ENCODE peak calls at places on chromosomes 12 and 14, in four cellular contexts. I, R, Z and B are unnamed samples.

GRCh38 chr12:27260746-27261145 is 16.7 kb downstream of the STK38L start:
- DNase-seq in I (peak), R (no peak), Z (no peak), B (no peak)

GRCh38 chr12:43789941-43790340 is 16.2 kb downstream of the TWF1 start:
- DNase-seq in I (peak), R (no peak), Z (peak), B (no peak)

GRCh38 chr12:24584032-24584675 is 364.7 kb downstream of the BCAT1 start:
- DNase-seq in I (no peak), R (no peak), Z (no peak), B (no peak)

GRCh38 chr12:104638760-104639319 is 182.1 kb downstream of the CHST11 start:
- DNase-seq in I (no peak), R (no peak), Z (no peak), B (no peak)

GRCh38 chr14:99231850-99232401 is 40.1 kb downstream of the BCL11B start:
- DNase-seq in I (no peak), R (no peak), Z (no peak), B (no peak)

GRCh38 chr12:99259040-99259934 is 388.3 kb upstream of the GARIN6 start:
- DNase-seq in I (no peak), R (no peak), Z (no peak), B (no peak)

GRCh38 chr12:9851050-9851449 is 18.1 kb downstream of the CLEC2B start:
- DNase-seq in I (no peak), R (no peak), Z (no peak), B (no peak)

GRCh38 chr14:89503458-89503996 is 86.5 kb upstream of the FOXN3 start:
- DNase-seq in I (no peak), R (no peak), Z (no peak), B (no peak)

GRCh38 chr14:56137842-56138241 is 19.6 kb downstream of the PELI2 start:
- DNase-seq in I (no peak), R (no peak), Z (no peak), B (no peak)

GRCh38 chr14:22315336-22315735 is 273.7 kb downstream of the DAD1 start:
- DNase-seq in I (no peak), R (no peak), Z (no peak), B (no peak)

GRCh38 chr14:91306547-91306946 is 62.0 kb upstream of the GPR68 start:
- DNase-seq in I (no peak), R (no peak), Z (no peak), B (no peak)

GRCh38 chr14:38158468-38158867 is 49.2 kb upstream of the SSTR1 start:
- DNase-seq in I (no peak), R (no peak), Z (no peak), B (no peak)

GRCh38 chr12:122086641-122087285 is 8.2 kb downstream of the MLXIP start:
- DNase-seq in I (no peak), R (no peak), Z (no peak), B (no peak)
- H3K27ac ChIP-seq in I (no peak), R (no peak), Z (peak), B (no peak)

GRCh38 chr12:57242691-57243454 is 8.1 kb downstream of the STAC3 start:
- DNase-seq in I (peak), R (peak), Z (peak), B (no peak)
- TF ChIP-seq RFX5 in I (no peak), R (no peak), Z (no peak), B (no peak)

DNA sequence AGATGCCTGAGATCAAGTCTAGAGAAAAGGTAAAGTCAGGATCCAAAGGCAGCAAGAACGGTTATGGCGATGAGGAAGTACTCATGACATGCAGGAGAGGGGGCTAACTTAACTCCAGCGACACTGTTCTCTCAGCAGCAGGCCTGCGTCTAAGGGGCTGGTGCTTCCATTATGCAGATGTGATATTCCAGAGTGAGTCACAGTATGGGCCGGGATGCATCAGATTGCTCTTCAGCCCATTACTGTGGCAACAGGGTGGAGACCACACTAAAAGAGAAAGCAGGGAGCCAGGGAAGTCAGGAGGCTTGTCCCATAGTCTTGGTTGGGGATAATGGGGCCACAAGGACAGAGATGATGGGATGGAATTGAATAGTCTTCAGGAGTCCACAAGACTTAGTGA is 151.8 kb upstream of the NTF3 start:
- DNase-seq in I (no peak), R (no peak), Z (no peak), B (no peak)
- H3K27ac ChIP-seq in I (no peak), R (no peak), Z (no peak), B (no peak)

GRCh38 chr12:71134405-71134804 is 23.4 kb downstream of the TSPAN8 start:
- DNase-seq in I (no peak), R (no peak), Z (no peak), B (no peak)

GRCh38 chr12:71139153-71139735 is 18.6 kb downstream of the TSPAN8 start:
- DNase-seq in I (no peak), R (no peak), Z (no peak), B (no peak)

GRCh38 chr12:71138011-71138410 is 19.8 kb downstream of the TSPAN8 start:
- DNase-seq in I (no peak), R (no peak), Z (no peak), B (no peak)

GRCh38 chr12:71135077-71135811 is 22.6 kb downstream of the TSPAN8 start:
- DNase-seq in I (no peak), R (no peak), Z (no peak), B (no peak)

GRCh38 chr12:71135812-71136176 is 22.0 kb downstream of the TSPAN8 start:
- DNase-seq in I (no peak), R (no peak), Z (no peak), B (no peak)
- TF ChIP-seq RFX5 in I (no peak), R (no peak), Z (no peak), B (no peak)

DNA sequence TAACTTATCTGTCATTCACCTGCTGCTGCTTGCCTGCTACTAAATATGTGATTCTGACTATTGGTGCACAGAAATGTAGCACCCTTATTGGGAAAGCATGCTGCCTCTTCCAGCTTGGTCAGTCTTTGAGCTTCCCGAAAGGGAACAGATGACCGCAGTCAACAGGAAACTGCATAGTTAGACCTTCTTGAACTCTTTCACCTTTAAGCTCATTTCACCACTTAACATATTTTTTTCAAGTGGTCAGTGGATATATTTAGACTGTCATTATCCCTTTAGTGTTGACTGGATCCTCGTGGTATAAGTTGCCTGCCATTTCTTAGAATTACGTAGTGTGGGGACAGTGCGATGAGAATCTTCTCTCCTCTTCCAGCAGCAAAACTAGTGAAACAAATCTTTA is 224.9 kb downstream of the FBXL14 start:
- DNase-seq in I (no peak), R (no peak), Z (no peak), B (no peak)
- H3K27ac ChIP-seq in I (no peak), R (no peak), Z (no peak), B (no peak)

GRCh38 chr14:40213701-40214100 is 781.5 kb upstream of the FBXO33 start:
- DNase-seq in I (no peak), R (no peak), Z (no peak), B (no peak)
- TF ChIP-seq RFX5 in I (no peak), R (no peak), Z (no peak), B (no peak)

GRCh38 chr12:93829073-93829472 is 151.9 kb downstream of the CRADD start:
- DNase-seq in I (no peak), R (no peak), Z (no peak), B (no peak)
- H3K27ac ChIP-seq in I (no peak), R (no peak), Z (no peak), B (no peak)